ENCODE peak calls at places on chromosomes 13 and 19, in ten cellular contexts. One of them, this sample, is unnamed.

GRCh38 chr19:12786149-12786870 is 5.0 kb upstream of the JUNB start:
- DNase-seq in T-helper 1 cell: no peak
- DNase-seq in stimulated activated CD8-positive, alpha-beta memory T cell treated with anti-CD3 and anti-CD28 coated beads, Interleukin-7, amount 100 ng/mL, for 1 hour: no peak
- DNase-seq in amygdala: peak
- DNase-seq in central memory CD8-positive, alpha-beta T cell: no peak
- DNase-seq in anterior cingulate cortex: peak
- DNase-seq in left lobe of liver: peak
- DNase-seq in stimulated activated CD4-positive, alpha-beta T cell treated with anti-CD3 and anti-CD28 coated beads, TNF-alpha, amount 100 ng/mL, for 4 hours: no peak
- DNase-seq in adrenal gland: peak
- DNase-seq in NCI-H2171 treated with DMSO at 0.1 percent for 48 hours: no peak
- DNase-seq in this sample: no peak

GRCh38 chr19:11359421-11359820 is 4.2 kb downstream of the PLPPR2 start:
- DNase-seq in anterior cingulate cortex: no peak
- DNase-seq in NCI-H2171 treated with DMSO at 0.1 percent for 48 hours: no peak
- DNase-seq in T-helper 1 cell: no peak
- DNase-seq in amygdala: no peak
- DNase-seq in stimulated activated CD8-positive, alpha-beta memory T cell treated with anti-CD3 and anti-CD28 coated beads, Interleukin-7, amount 100 ng/mL, for 1 hour: no peak
- DNase-seq in central memory CD8-positive, alpha-beta T cell: no peak
- DNase-seq in left lobe of liver: no peak
- DNase-seq in adrenal gland: no peak
- DNase-seq in stimulated activated CD4-positive, alpha-beta T cell treated with anti-CD3 and anti-CD28 coated beads, TNF-alpha, amount 100 ng/mL, for 4 hours: no peak
- DNase-seq in this sample: no peak

GRCh38 chr19:39347332-39348227 is 5.4 kb downstream of the SAMD4B start:
- DNase-seq in NCI-H2171 treated with DMSO at 0.1 percent for 48 hours: no peak
- DNase-seq in adrenal gland: no peak
- DNase-seq in left lobe of liver: no peak
- DNase-seq in stimulated activated CD4-positive, alpha-beta T cell treated with anti-CD3 and anti-CD28 coated beads, TNF-alpha, amount 100 ng/mL, for 4 hours: no peak
- DNase-seq in anterior cingulate cortex: no peak
- DNase-seq in T-helper 1 cell: no peak
- DNase-seq in amygdala: no peak
- DNase-seq in central memory CD8-positive, alpha-beta T cell: no peak
- DNase-seq in stimulated activated CD8-positive, alpha-beta memory T cell treated with anti-CD3 and anti-CD28 coated beads, Interleukin-7, amount 100 ng/mL, for 1 hour: no peak
- DNase-seq in this sample: no peak

GRCh38 chr19:54517483-54517882 is 14.9 kb downstream of the LAIR2 start:
- DNase-seq in stimulated activated CD8-positive, alpha-beta memory T cell treated with anti-CD3 and anti-CD28 coated beads, Interleukin-7, amount 100 ng/mL, for 1 hour: no peak
- DNase-seq in left lobe of liver: no peak
- DNase-seq in adrenal gland: peak
- DNase-seq in T-helper 1 cell: peak
- DNase-seq in stimulated activated CD4-positive, alpha-beta T cell treated with anti-CD3 and anti-CD28 coated beads, TNF-alpha, amount 100 ng/mL, for 4 hours: no peak
- DNase-seq in NCI-H2171 treated with DMSO at 0.1 percent for 48 hours: no peak
- DNase-seq in anterior cingulate cortex: no peak
- DNase-seq in amygdala: no peak
- DNase-seq in central memory CD8-positive, alpha-beta T cell: peak
- DNase-seq in this sample: no peak

GRCh38 chr13:85277753-85278152 is 521.5 kb downstream of the SLITRK6 start:
- DNase-seq in anterior cingulate cortex: no peak
- DNase-seq in stimulated activated CD4-positive, alpha-beta T cell treated with anti-CD3 and anti-CD28 coated beads, TNF-alpha, amount 100 ng/mL, for 4 hours: no peak
- DNase-seq in T-helper 1 cell: no peak
- DNase-seq in central memory CD8-positive, alpha-beta T cell: no peak
- DNase-seq in stimulated activated CD8-positive, alpha-beta memory T cell treated with anti-CD3 and anti-CD28 coated beads, Interleukin-7, amount 100 ng/mL, for 1 hour: no peak
- DNase-seq in adrenal gland: no peak
- DNase-seq in amygdala: no peak
- DNase-seq in left lobe of liver: no peak
- DNase-seq in NCI-H2171 treated with DMSO at 0.1 percent for 48 hours: no peak
- DNase-seq in this sample: no peak

GRCh38 chr19:51560339-51560738 is 10.7 kb upstream of the ZNF175 start:
- DNase-seq in anterior cingulate cortex: no peak
- DNase-seq in stimulated activated CD4-positive, alpha-beta T cell treated with anti-CD3 and anti-CD28 coated beads, TNF-alpha, amount 100 ng/mL, for 4 hours: no peak
- DNase-seq in amygdala: no peak
- DNase-seq in central memory CD8-positive, alpha-beta T cell: no peak
- DNase-seq in left lobe of liver: no peak
- DNase-seq in adrenal gland: no peak
- DNase-seq in T-helper 1 cell: no peak
- DNase-seq in stimulated activated CD8-positive, alpha-beta memory T cell treated with anti-CD3 and anti-CD28 coated beads, Interleukin-7, amount 100 ng/mL, for 1 hour: no peak
- DNase-seq in NCI-H2171 treated with DMSO at 0.1 percent for 48 hours: no peak
- DNase-seq in this sample: no peak

GRCh38 chr19:2806736-2807378 is 12.8 kb upstream of the ZNF554 start:
- DNase-seq in amygdala: no peak
- DNase-seq in NCI-H2171 treated with DMSO at 0.1 percent for 48 hours: no peak
- DNase-seq in stimulated activated CD8-positive, alpha-beta memory T cell treated with anti-CD3 and anti-CD28 coated beads, Interleukin-7, amount 100 ng/mL, for 1 hour: no peak
- DNase-seq in adrenal gland: no peak
- DNase-seq in stimulated activated CD4-positive, alpha-beta T cell treated with anti-CD3 and anti-CD28 coated beads, TNF-alpha, amount 100 ng/mL, for 4 hours: no peak
- DNase-seq in anterior cingulate cortex: no peak
- DNase-seq in central memory CD8-positive, alpha-beta T cell: no peak
- DNase-seq in T-helper 1 cell: no peak
- DNase-seq in left lobe of liver: no peak
- DNase-seq in this sample: no peak

GRCh38 chr13:29464105-29464679 is 131.3 kb downstream of the SLC7A1 start:
- DNase-seq in stimulated activated CD4-positive, alpha-beta T cell treated with anti-CD3 and anti-CD28 coated beads, TNF-alpha, amount 100 ng/mL, for 4 hours: no peak
- DNase-seq in NCI-H2171 treated with DMSO at 0.1 percent for 48 hours: no peak
- DNase-seq in stimulated activated CD8-positive, alpha-beta memory T cell treated with anti-CD3 and anti-CD28 coated beads, Interleukin-7, amount 100 ng/mL, for 1 hour: no peak
- DNase-seq in T-helper 1 cell: no peak
- DNase-seq in anterior cingulate cortex: no peak
- DNase-seq in amygdala: no peak
- DNase-seq in central memory CD8-positive, alpha-beta T cell: no peak
- DNase-seq in left lobe of liver: no peak
- DNase-seq in adrenal gland: no peak
- DNase-seq in this sample: no peak

GRCh38 chr19:44552324-44552723 is 22.8 kb upstream of the CEACAM20 start:
- DNase-seq in stimulated activated CD8-positive, alpha-beta memory T cell treated with anti-CD3 and anti-CD28 coated beads, Interleukin-7, amount 100 ng/mL, for 1 hour: no peak
- DNase-seq in left lobe of liver: no peak
- DNase-seq in anterior cingulate cortex: no peak
- DNase-seq in amygdala: no peak
- DNase-seq in T-helper 1 cell: peak
- DNase-seq in stimulated activated CD4-positive, alpha-beta T cell treated with anti-CD3 and anti-CD28 coated beads, TNF-alpha, amount 100 ng/mL, for 4 hours: no peak
- DNase-seq in NCI-H2171 treated with DMSO at 0.1 percent for 48 hours: no peak
- DNase-seq in adrenal gland: peak
- DNase-seq in central memory CD8-positive, alpha-beta T cell: no peak
- DNase-seq in this sample: no peak

GRCh38 chr19:43738780-43739211 is 16.0 kb downstream of the SMG9 start:
- DNase-seq in anterior cingulate cortex: no peak
- DNase-seq in T-helper 1 cell: no peak
- DNase-seq in stimulated activated CD8-positive, alpha-beta memory T cell treated with anti-CD3 and anti-CD28 coated beads, Interleukin-7, amount 100 ng/mL, for 1 hour: no peak
- DNase-seq in left lobe of liver: no peak
- DNase-seq in amygdala: no peak
- DNase-seq in adrenal gland: no peak
- DNase-seq in stimulated activated CD4-positive, alpha-beta T cell treated with anti-CD3 and anti-CD28 coated beads, TNF-alpha, amount 100 ng/mL, for 4 hours: no peak
- DNase-seq in central memory CD8-positive, alpha-beta T cell: no peak
- DNase-seq in NCI-H2171 treated with DMSO at 0.1 percent for 48 hours: no peak
- DNase-seq in this sample: no peak

GRCh38 chr13:91291078-91291477 is 56.4 kb upstream of the MIR17HG start:
- DNase-seq in anterior cingulate cortex: no peak
- DNase-seq in NCI-H2171 treated with DMSO at 0.1 percent for 48 hours: no peak
- DNase-seq in left lobe of liver: no peak
- DNase-seq in central memory CD8-positive, alpha-beta T cell: no peak
- DNase-seq in stimulated activated CD8-positive, alpha-beta memory T cell treated with anti-CD3 and anti-CD28 coated beads, Interleukin-7, amount 100 ng/mL, for 1 hour: no peak
- DNase-seq in stimulated activated CD4-positive, alpha-beta T cell treated with anti-CD3 and anti-CD28 coated beads, TNF-alpha, amount 100 ng/mL, for 4 hours: no peak
- DNase-seq in T-helper 1 cell: no peak
- DNase-seq in adrenal gland: no peak
- DNase-seq in amygdala: no peak
- DNase-seq in this sample: no peak

GRCh38 chr19:30549151-30549550 is 177.0 kb downstream of the ZNF536 start:
- DNase-seq in stimulated activated CD4-positive, alpha-beta T cell treated with anti-CD3 and anti-CD28 coated beads, TNF-alpha, amount 100 ng/mL, for 4 hours: no peak
- DNase-seq in central memory CD8-positive, alpha-beta T cell: no peak
- DNase-seq in adrenal gland: no peak
- DNase-seq in left lobe of liver: no peak
- DNase-seq in anterior cingulate cortex: no peak
- DNase-seq in stimulated activated CD8-positive, alpha-beta memory T cell treated with anti-CD3 and anti-CD28 coated beads, Interleukin-7, amount 100 ng/mL, for 1 hour: no peak
- DNase-seq in amygdala: no peak
- DNase-seq in T-helper 1 cell: no peak
- DNase-seq in NCI-H2171 treated with DMSO at 0.1 percent for 48 hours: no peak
- DNase-seq in this sample: no peak

GRCh38 chr13:21106089-21106488 is 44.7 kb upstream of the LATS2 start:
- DNase-seq in NCI-H2171 treated with DMSO at 0.1 percent for 48 hours: no peak
- DNase-seq in anterior cingulate cortex: no peak
- DNase-seq in stimulated activated CD8-positive, alpha-beta memory T cell treated with anti-CD3 and anti-CD28 coated beads, Interleukin-7, amount 100 ng/mL, for 1 hour: no peak
- DNase-seq in central memory CD8-positive, alpha-beta T cell: no peak
- DNase-seq in adrenal gland: no peak
- DNase-seq in amygdala: no peak
- DNase-seq in T-helper 1 cell: no peak
- DNase-seq in stimulated activated CD4-positive, alpha-beta T cell treated with anti-CD3 and anti-CD28 coated beads, TNF-alpha, amount 100 ng/mL, for 4 hours: no peak
- DNase-seq in left lobe of liver: no peak
- DNase-seq in this sample: no peak

GRCh38 chr19:6312018-6312417 is 21.4 kb downstream of the ACER1 start:
- DNase-seq in left lobe of liver: no peak
- DNase-seq in amygdala: no peak
- DNase-seq in stimulated activated CD8-positive, alpha-beta memory T cell treated with anti-CD3 and anti-CD28 coated beads, Interleukin-7, amount 100 ng/mL, for 1 hour: no peak
- DNase-seq in stimulated activated CD4-positive, alpha-beta T cell treated with anti-CD3 and anti-CD28 coated beads, TNF-alpha, amount 100 ng/mL, for 4 hours: no peak
- DNase-seq in central memory CD8-positive, alpha-beta T cell: no peak
- DNase-seq in adrenal gland: no peak
- DNase-seq in NCI-H2171 treated with DMSO at 0.1 percent for 48 hours: no peak
- DNase-seq in anterior cingulate cortex: no peak
- DNase-seq in T-helper 1 cell: no peak
- DNase-seq in this sample: no peak

GRCh38 chr13:26183416-26183815 is 38.7 kb downstream of the RNF6 start:
- DNase-seq in stimulated activated CD8-positive, alpha-beta memory T cell treated with anti-CD3 and anti-CD28 coated beads, Interleukin-7, amount 100 ng/mL, for 1 hour: no peak
- DNase-seq in T-helper 1 cell: no peak
- DNase-seq in amygdala: no peak
- DNase-seq in stimulated activated CD4-positive, alpha-beta T cell treated with anti-CD3 and anti-CD28 coated beads, TNF-alpha, amount 100 ng/mL, for 4 hours: no peak
- DNase-seq in adrenal gland: no peak
- DNase-seq in left lobe of liver: no peak
- DNase-seq in anterior cingulate cortex: no peak
- DNase-seq in NCI-H2171 treated with DMSO at 0.1 percent for 48 hours: no peak
- DNase-seq in central memory CD8-positive, alpha-beta T cell: no peak
- DNase-seq in this sample: no peak

GRCh38 chr13:67916650-67917049 is 686.5 kb upstream of the PCDH9 start:
- DNase-seq in amygdala: no peak
- DNase-seq in T-helper 1 cell: no peak
- DNase-seq in central memory CD8-positive, alpha-beta T cell: no peak
- DNase-seq in adrenal gland: no peak
- DNase-seq in NCI-H2171 treated with DMSO at 0.1 percent for 48 hours: no peak
- DNase-seq in left lobe of liver: no peak
- DNase-seq in stimulated activated CD4-positive, alpha-beta T cell treated with anti-CD3 and anti-CD28 coated beads, TNF-alpha, amount 100 ng/mL, for 4 hours: no peak
- DNase-seq in anterior cingulate cortex: no peak
- DNase-seq in stimulated activated CD8-positive, alpha-beta memory T cell treated with anti-CD3 and anti-CD28 coated beads, Interleukin-7, amount 100 ng/mL, for 1 hour: no peak
- DNase-seq in this sample: no peak